ENCODE peak calls at places on chromosomes 7 and 10, in six cellular contexts. One of them, this sample, is unnamed.

GRCh38 chr10:132204781-132205473 is 18.2 kb downstream of the DPYSL4 start:
- DNase-seq in right lobe of liver: no peak
- DNase-seq in body of pancreas: no peak
- DNase-seq in hepatocyte: no peak
- DNase-seq in bronchial epithelial cell: no peak
- DNase-seq in MM.1S: no peak
- DNase-seq in this sample: no peak

GRCh38 chr10:78215645-78216044 is 182.0 kb downstream of the RPS24 start:
- DNase-seq in MM.1S: no peak
- DNase-seq in hepatocyte: peak; percentile 81
- DNase-seq in right lobe of liver: no peak
- DNase-seq in body of pancreas: peak; percentile 45
- DNase-seq in bronchial epithelial cell: no peak
- DNase-seq in this sample: no peak

GRCh38 chr7:12518920-12519681 is 51.4 kb upstream of the SCIN start:
- DNase-seq in right lobe of liver: no peak
- DNase-seq in hepatocyte: peak; percentile 26
- DNase-seq in bronchial epithelial cell: peak; percentile 15
- DNase-seq in MM.1S: peak; percentile 14
- DNase-seq in body of pancreas: no peak
- DNase-seq in this sample: peak; percentile 32

GRCh38 chr10:43591303-43591904 is 14.8 kb upstream of the ZNF485 start:
- DNase-seq in body of pancreas: no peak
- DNase-seq in right lobe of liver: no peak
- DNase-seq in hepatocyte: no peak
- DNase-seq in bronchial epithelial cell: no peak
- DNase-seq in MM.1S: no peak
- DNase-seq in this sample: no peak

GRCh38 chr7:151389768-151390593 is 19.9 kb downstream of the WDR86 start:
- DNase-seq in bronchial epithelial cell: no peak
- DNase-seq in hepatocyte: no peak
- DNase-seq in right lobe of liver: no peak
- DNase-seq in body of pancreas: no peak
- DNase-seq in MM.1S: no peak
- DNase-seq in this sample: no peak

GRCh38 chr7:103870664-103871063 is 118.8 kb downstream of the RELN start:
- DNase-seq in bronchial epithelial cell: no peak
- DNase-seq in right lobe of liver: no peak
- DNase-seq in hepatocyte: no peak
- DNase-seq in MM.1S: no peak
- DNase-seq in body of pancreas: no peak
- DNase-seq in this sample: no peak

GRCh38 chr7:1137517-1138167 is 22.4 kb downstream of the ZFAND2A start:
- DNase-seq in hepatocyte: no peak
- DNase-seq in MM.1S: no peak
- DNase-seq in body of pancreas: no peak
- DNase-seq in bronchial epithelial cell: no peak
- DNase-seq in right lobe of liver: no peak
- DNase-seq in this sample: no peak

GRCh38 chr7:143284591-143285453 is at the start of gene TMEM139:
- DNase-seq in hepatocyte: peak; percentile 85
- DNase-seq in bronchial epithelial cell: peak; percentile 47
- DNase-seq in right lobe of liver: peak; percentile 91
- DNase-seq in MM.1S: no peak
- DNase-seq in body of pancreas: peak; percentile 82
- DNase-seq in this sample: peak; percentile 39

GRCh38 chr10:31157125-31157983 is 125.7 kb upstream of the ZNF438 start:
- DNase-seq in body of pancreas: peak; percentile 21
- DNase-seq in hepatocyte: peak; percentile 32
- DNase-seq in right lobe of liver: no peak
- DNase-seq in MM.1S: no peak
- DNase-seq in bronchial epithelial cell: no peak
- DNase-seq in this sample: no peak

GRCh38 chr10:29860159-29860558 is 199.2 kb downstream of the JCAD start:
- DNase-seq in bronchial epithelial cell: no peak
- DNase-seq in MM.1S: no peak
- DNase-seq in body of pancreas: no peak
- DNase-seq in right lobe of liver: no peak
- DNase-seq in hepatocyte: no peak
- DNase-seq in this sample: peak; percentile 24

GRCh38 chr10:120423350-120424197 is 33.5 kb upstream of the PLPP4 start:
- DNase-seq in bronchial epithelial cell: peak; percentile 58
- DNase-seq in body of pancreas: peak; percentile 29
- DNase-seq in MM.1S: peak; percentile 49
- DNase-seq in right lobe of liver: peak; percentile 49
- DNase-seq in hepatocyte: peak; percentile 72
- DNase-seq in this sample: peak; percentile 67

GRCh38 chr7:28551311-28551710 is 139.0 kb downstream of the CREB5 start:
- DNase-seq in body of pancreas: no peak
- DNase-seq in MM.1S: no peak
- DNase-seq in right lobe of liver: no peak
- DNase-seq in bronchial epithelial cell: no peak
- DNase-seq in hepatocyte: no peak
- DNase-seq in this sample: no peak
- H3K4me3 ChIP-seq in body of pancreas: no peak overlapping the region
- H3K4me3 ChIP-seq in MM.1S: no peak overlapping the region
- H3K4me3 ChIP-seq in right lobe of liver: no peak overlapping the region
- H3K4me3 ChIP-seq in bronchial epithelial cell: no peak overlapping the region
- H3K4me3 ChIP-seq in hepatocyte: no peak overlapping the region
- H3K4me3 ChIP-seq in this sample: no peak overlapping the region

GRCh38 chr10:99979066-99979685 is 30.6 kb downstream of the DNMBP start:
- DNase-seq in right lobe of liver: no peak
- DNase-seq in body of pancreas: no peak
- DNase-seq in bronchial epithelial cell: no peak
- DNase-seq in MM.1S: no peak
- DNase-seq in hepatocyte: no peak
- DNase-seq in this sample: no peak

GRCh38 chr10:99982728-99983127 is 27.0 kb downstream of the DNMBP start:
- DNase-seq in right lobe of liver: no peak
- DNase-seq in hepatocyte: no peak
- DNase-seq in body of pancreas: no peak
- DNase-seq in MM.1S: no peak
- DNase-seq in bronchial epithelial cell: no peak
- DNase-seq in this sample: no peak

GRCh38 chr10:99984201-99984600 is 25.5 kb downstream of the DNMBP start:
- DNase-seq in MM.1S: peak; percentile 43
- DNase-seq in hepatocyte: peak; percentile 12
- DNase-seq in right lobe of liver: no peak
- DNase-seq in bronchial epithelial cell: peak; percentile 99
- DNase-seq in body of pancreas: no peak
- DNase-seq in this sample: peak; percentile 89

GRCh38 chr10:99983280-99983988 is 26.3 kb downstream of the DNMBP start:
- DNase-seq in MM.1S: no peak
- DNase-seq in bronchial epithelial cell: peak; percentile 33
- DNase-seq in right lobe of liver: peak; percentile 57
- DNase-seq in hepatocyte: peak; percentile 52
- DNase-seq in body of pancreas: no peak
- DNase-seq in this sample: no peak

DNA sequence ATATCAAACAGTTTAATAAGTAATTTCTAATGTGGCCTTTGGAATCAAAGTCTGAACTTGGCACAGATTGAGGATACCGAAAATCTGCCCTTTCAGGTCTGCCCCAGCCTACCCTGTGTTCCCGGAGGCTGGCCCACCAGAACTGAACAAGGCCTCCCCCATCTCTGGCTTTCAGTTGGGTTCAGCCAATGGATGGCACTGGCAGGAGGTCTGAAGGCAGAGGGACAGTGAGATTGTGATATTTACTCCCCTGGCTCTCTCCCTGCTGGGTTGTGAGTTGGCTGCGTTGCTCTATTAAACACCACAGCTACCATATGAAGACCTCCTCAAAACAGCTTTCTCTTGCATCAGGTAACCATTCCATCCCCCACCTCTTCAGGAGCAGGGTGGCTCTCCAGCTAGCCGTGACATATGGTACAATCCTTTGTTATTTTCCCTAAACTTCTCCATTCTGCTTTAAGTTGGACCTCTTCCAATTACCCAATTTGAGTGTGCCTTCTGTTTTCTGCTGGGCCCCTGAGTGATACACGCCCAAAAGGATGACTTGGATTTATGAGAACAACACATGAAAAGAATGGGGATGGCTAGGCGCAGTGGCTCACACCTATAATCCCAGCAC is 28.1 kb downstream of the DNMBP start:
- DNase-seq in hepatocyte: no peak
- DNase-seq in body of pancreas: no peak
- DNase-seq in right lobe of liver: peak; percentile 92
- DNase-seq in MM.1S: no peak
- DNase-seq in bronchial epithelial cell: no peak
- DNase-seq in this sample: no peak
- TF ChIP-seq CTCF in hepatocyte: no peak
- TF ChIP-seq CTCF in body of pancreas: no peak
- TF ChIP-seq CTCF in right lobe of liver: no peak
- TF ChIP-seq CTCF in MM.1S: no peak
- TF ChIP-seq CTCF in bronchial epithelial cell: no peak
- TF ChIP-seq CTCF in this sample: no peak

DNA sequence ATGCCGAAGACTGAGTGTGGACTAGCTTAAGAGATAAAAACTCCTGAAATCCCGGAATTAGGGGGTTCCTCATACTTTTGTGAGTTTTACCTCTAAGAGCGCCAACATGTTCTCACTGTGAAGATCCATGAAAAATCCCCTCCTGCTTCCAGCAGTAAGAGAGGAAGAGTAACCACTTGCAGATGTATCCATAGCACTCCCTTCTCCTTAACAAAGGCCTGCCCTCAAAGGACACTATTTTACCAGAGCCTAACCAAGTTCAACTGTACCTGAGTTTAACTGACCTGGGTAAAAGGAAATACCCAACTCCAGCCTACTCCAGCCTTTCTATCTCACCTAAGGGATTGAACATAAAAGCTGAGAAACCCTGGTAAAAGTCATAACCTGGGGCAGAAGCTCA is 280.9 kb downstream of the POLR1F start:
- DNase-seq in right lobe of liver: no peak
- DNase-seq in hepatocyte: no peak
- DNase-seq in MM.1S: no peak
- DNase-seq in bronchial epithelial cell: no peak
- DNase-seq in body of pancreas: no peak
- DNase-seq in this sample: no peak
- H3K4me3 ChIP-seq in right lobe of liver: no peak overlapping the region
- H3K4me3 ChIP-seq in hepatocyte: no peak overlapping the region
- H3K4me3 ChIP-seq in MM.1S: no peak overlapping the region
- H3K4me3 ChIP-seq in bronchial epithelial cell: no peak overlapping the region
- H3K4me3 ChIP-seq in body of pancreas: no peak overlapping the region
- H3K4me3 ChIP-seq in this sample: no peak overlapping the region

GRCh38 chr7:32385316-32385956 is 104.7 kb downstream of the LSM5 start:
- DNase-seq in bronchial epithelial cell: no peak
- DNase-seq in body of pancreas: no peak
- DNase-seq in right lobe of liver: no peak
- DNase-seq in MM.1S: no peak
- DNase-seq in hepatocyte: no peak
- DNase-seq in this sample: no peak
- TF ChIP-seq CTCF in bronchial epithelial cell: no peak
- TF ChIP-seq CTCF in body of pancreas: no peak
- TF ChIP-seq CTCF in right lobe of liver: no peak
- TF ChIP-seq CTCF in MM.1S: no peak
- TF ChIP-seq CTCF in hepatocyte: no peak
- TF ChIP-seq CTCF in this sample: no peak

GRCh38 chr10:124388823-124389612 is 29.7 kb downstream of the OAT start:
- DNase-seq in bronchial epithelial cell: peak; percentile 48
- DNase-seq in hepatocyte: peak; percentile 97
- DNase-seq in right lobe of liver: peak; percentile 93
- DNase-seq in body of pancreas: peak; percentile 91
- DNase-seq in MM.1S: peak; percentile 92
- DNase-seq in this sample: peak; percentile 81

GRCh38 chr10:124387078-124387874 is 31.4 kb downstream of the OAT start:
- DNase-seq in body of pancreas: no peak
- DNase-seq in hepatocyte: no peak
- DNase-seq in bronchial epithelial cell: no peak
- DNase-seq in right lobe of liver: peak; percentile 38
- DNase-seq in MM.1S: no peak
- DNase-seq in this sample: no peak

GRCh38 chr10:124386186-124387077 is 32.3 kb downstream of the OAT start:
- DNase-seq in MM.1S: no peak
- DNase-seq in bronchial epithelial cell: no peak
- DNase-seq in hepatocyte: no peak
- DNase-seq in body of pancreas: no peak
- DNase-seq in right lobe of liver: peak; percentile 29
- DNase-seq in this sample: no peak

GRCh38 chr10:124389613-124390361 is 28.9 kb downstream of the OAT start:
- DNase-seq in right lobe of liver: peak; percentile 73
- DNase-seq in hepatocyte: no peak
- DNase-seq in MM.1S: peak; percentile 46
- DNase-seq in body of pancreas: no peak
- DNase-seq in bronchial epithelial cell: no peak
- DNase-seq in this sample: no peak

DNA sequence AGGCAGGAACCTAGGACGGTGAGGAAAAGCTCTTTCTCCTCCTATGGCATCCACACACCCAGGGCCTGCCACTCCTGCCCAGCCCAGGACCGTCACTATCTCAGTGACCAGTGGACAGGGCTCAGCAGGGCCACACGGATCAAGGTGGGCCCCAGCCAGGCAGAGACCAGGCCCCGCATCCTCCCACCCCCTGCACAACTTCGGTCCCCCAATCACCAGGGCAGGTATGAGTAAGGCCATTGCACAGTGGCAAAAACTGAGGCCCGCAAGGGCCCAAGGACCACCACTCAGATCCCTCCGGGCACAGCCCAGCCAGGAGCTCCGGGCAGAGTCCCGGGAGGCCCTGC is 30.3 kb downstream of the OAT start:
- DNase-seq in right lobe of liver: no peak
- DNase-seq in body of pancreas: no peak
- DNase-seq in MM.1S: no peak
- DNase-seq in bronchial epithelial cell: no peak
- DNase-seq in hepatocyte: no peak
- DNase-seq in this sample: no peak
- H3K4me3 ChIP-seq in right lobe of liver: peak overlapping the region; percentile 50
- H3K4me3 ChIP-seq in body of pancreas: no peak overlapping the region
- H3K4me3 ChIP-seq in MM.1S: peak overlapping the region; percentile 63
- H3K4me3 ChIP-seq in bronchial epithelial cell: peak overlapping the region; percentile 36
- H3K4me3 ChIP-seq in hepatocyte: no peak overlapping the region
- H3K4me3 ChIP-seq in this sample: no peak overlapping the region

DNA sequence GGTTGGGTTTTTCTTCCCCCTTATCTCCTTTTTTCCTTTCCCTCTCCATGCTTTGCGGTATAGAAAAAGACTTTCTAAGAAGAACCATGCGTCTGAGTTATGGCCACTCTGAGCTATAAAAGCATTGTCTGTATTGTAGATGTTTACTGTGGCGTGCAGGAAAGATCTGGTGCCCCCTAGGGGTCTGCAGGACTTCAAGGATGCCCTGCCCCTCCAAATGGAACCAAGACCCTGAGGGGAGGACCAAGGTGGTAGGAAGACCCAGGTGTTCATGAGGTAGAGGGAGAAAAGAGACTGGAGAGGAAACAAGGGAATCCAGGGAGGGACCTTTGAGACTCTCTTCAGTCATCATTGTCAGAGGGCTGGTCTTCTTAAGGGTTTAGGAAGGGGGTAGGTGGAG is 68.8 kb downstream of the CYP26A1 start:
- DNase-seq in body of pancreas: no peak
- DNase-seq in hepatocyte: no peak
- DNase-seq in right lobe of liver: no peak
- DNase-seq in bronchial epithelial cell: no peak
- DNase-seq in MM.1S: no peak
- DNase-seq in this sample: no peak
- TF ChIP-seq CTCF in body of pancreas: no peak
- TF ChIP-seq CTCF in hepatocyte: no peak
- TF ChIP-seq CTCF in right lobe of liver: no peak
- TF ChIP-seq CTCF in bronchial epithelial cell: no peak
- TF ChIP-seq CTCF in MM.1S: no peak
- TF ChIP-seq CTCF in this sample: no peak